ENCODE peak calls at places on chromosome 20, in nine cellular contexts. W is activated naive CD8-positive, alpha-beta T cell treated with anti-CD3 and anti-CD28 coated beads, Interleukin-2, amount 50 U/mL, for 24 hours; U is activated effector memory CD4-positive, alpha-beta T cell treated with Interleukin-2 at 50 U/mL for 16 hours; M is lower leg skin; P is left cardiac atrium; S is nephron progenitor cell; K is fibroblast of lung; C is activated T-cell treated with anti-CD3 and anti-CD28 coated beads, Interleukin-2, amount 50 U/mL, for 72 hours; D is Calu3. Q is an unnamed sample.

GRCh38 chr20:44098657-44099056 is 88.3 kb downstream of the JPH2 start:
- DNase-seq in W (no peak), U (no peak), S (no peak), P (no peak), K (no peak), M (peak), D (no peak), C (no peak), Q (no peak)

GRCh38 chr20:32585011-32585518 is at the start of gene NOL4L:
- DNase-seq in M (no peak), P (peak), D (peak), S (peak), U (peak), K (no peak), C (peak), W (peak), Q (peak)

GRCh38 chr20:52049001-52049731 is 142.4 kb downstream of the ZFP64 start:
- DNase-seq in U (no peak), S (peak), W (no peak), P (no peak), K (peak), M (no peak), D (no peak), C (no peak), Q (peak)

GRCh38 chr20:20531283-20531682 is 163.4 kb downstream of the INSM1 start:
- DNase-seq in K (no peak), D (no peak), M (peak), S (no peak), W (no peak), C (no peak), U (no peak), P (no peak), Q (no peak)

GRCh38 chr20:63085087-63085861 is 78.5 kb upstream of the BHLHE23 start:
- DNase-seq in D (peak), K (no peak), M (peak), S (no peak), W (no peak), U (no peak), P (peak), C (no peak), Q (no peak)

GRCh38 chr20:50144362-50144761 is 9.2 kb downstream of the PEDS1 start:
- DNase-seq in P (peak), D (peak), U (no peak), M (peak), K (peak), S (no peak), C (no peak), W (no peak), Q (no peak)

GRCh38 chr20:4519530-4519929 is 202.2 kb upstream of the PRND start:
- DNase-seq in M (no peak), D (peak), W (peak), C (peak), U (no peak), P (no peak), S (peak), K (no peak), Q (peak)

GRCh38 chr20:18645851-18646250 is 58.0 kb downstream of the DTD1 start:
- DNase-seq in S (no peak), U (no peak), W (no peak), D (no peak), K (no peak), M (no peak), P (no peak), C (no peak), Q (no peak)

GRCh38 chr20:49887251-49887827 is 28.0 kb downstream of the SPATA2 start:
- DNase-seq in M (no peak), D (no peak), S (no peak), W (no peak), P (no peak), K (peak), U (no peak), C (no peak), Q (no peak)

GRCh38 chr20:45823949-45824835 is 2.9 kb downstream of the TNNC2 start:
- DNase-seq in P (no peak), M (no peak), U (peak), D (peak), C (peak), W (peak), K (peak), S (peak), Q (peak)

GRCh38 chr20:14234666-14235295 is 102.6 kb downstream of the FLRT3 start:
- DNase-seq in U (no peak), M (no peak), P (no peak), S (no peak), K (peak), D (no peak), W (no peak), C (no peak), Q (no peak)

Q was measured in ecto neural progenitor cell.